ENCODE peak calls at places on chromosomes 1 and 21, in seven cellular contexts. B is posterior cingulate gyrus; N is SK-MEL-5; A is substantia nigra; M is GM23248; R is GDM1; F is effector memory CD8-positive, alpha-beta T cell. E is an unnamed sample.

GRCh38 chr1:179550753-179551682 is 24.7 kb downstream of the NPHS2 start:
- DNase-seq in B (no peak), R (no peak), F (no peak), A (no peak), M (peak; percentile 71), N (peak; percentile 89), E (no peak)

GRCh38 chr1:95467036-95467435 is 233.0 kb downstream of the RWDD3 start:
- DNase-seq in N (peak; percentile 80), M (no peak), F (no peak), A (no peak), B (no peak), R (no peak), E (peak; percentile 30)

GRCh38 chr1:164210211-164210739 is 348.7 kb upstream of the PBX1 start:
- DNase-seq in R (no peak), N (no peak), M (no peak), F (no peak), B (no peak), A (no peak), E (no peak)

GRCh38 chr1:33045246-33045645 is 8.6 kb upstream of the AK2 start:
- DNase-seq in F (no peak), A (no peak), B (no peak), M (no peak), R (no peak), N (peak; percentile 62), E (no peak)

GRCh38 chr1:65083263-65083896 is 64.6 kb upstream of the AK4 start:
- DNase-seq in M (peak; percentile 50), F (no peak), A (no peak), N (no peak), R (no peak), B (no peak), E (no peak)

GRCh38 chr21:18917602-18918001 is 514.0 kb upstream of the TMPRSS15 start:
- DNase-seq in R (no peak), B (no peak), F (no peak), A (no peak), M (no peak), N (no peak), E (no peak)

GRCh38 chr1:222892137-222892763 is 77.4 kb downstream of the DISP1 start:
- DNase-seq in A (no peak), F (no peak), R (no peak), B (no peak), N (no peak), M (peak; percentile 74), E (no peak)

GRCh38 chr1:94281361-94282142 is 44.2 kb upstream of the ARHGAP29 start:
- DNase-seq in M (no peak), A (no peak), R (no peak), B (no peak), N (no peak), F (no peak), E (no peak)

GRCh38 chr1:75725861-75726361 is 1.4 kb downstream of the ACADM start:
- DNase-seq in N (no peak), M (peak; percentile 5), F (no peak), B (no peak), A (no peak), R (no peak), E (no peak)

GRCh38 chr1:236568285-236568894 is 35.9 kb downstream of the HEATR1 start:
- DNase-seq in N (no peak), A (no peak), B (no peak), R (no peak), M (peak; percentile 32), F (no peak), E (no peak)

GRCh38 chr1:2286923-2287322 is 58.8 kb downstream of the SKI start:
- DNase-seq in F (no peak), M (no peak), R (no peak), A (no peak), N (no peak), B (no peak), E (no peak)

GRCh38 chr1:25516686-25517085 is 26.7 kb upstream of the LDLRAP1 start:
- DNase-seq in B (no peak), F (no peak), A (no peak), M (no peak), N (no peak), R (no peak), E (no peak)

GRCh38 chr1:235411489-235412486 is 44.6 kb downstream of the TBCE start:
- DNase-seq in F (no peak), A (no peak), R (no peak), M (peak; percentile 44), N (peak; percentile 45), B (no peak), E (no peak)

GRCh38 chr1:235468970-235469369 is 35.3 kb downstream of the B3GALNT2 start:
- DNase-seq in F (no peak), R (no peak), B (no peak), N (peak; percentile 9), M (peak; percentile 46), A (no peak), E (no peak)

GRCh38 chr1:205228052-205228451 is 306 bp downstream of the TMCC2 start:
- DNase-seq in N (no peak), A (no peak), B (no peak), F (no peak), R (no peak), M (no peak), E (peak; percentile 39)

GRCh38 chr1:198848206-198848605 is 209.4 kb downstream of the PTPRC start:
- DNase-seq in B (no peak), M (no peak), A (no peak), F (no peak), N (no peak), R (no peak), E (no peak)

GRCh38 chr1:201790261-201790660 is 38.7 kb upstream of the IPO9 start:
- DNase-seq in R (no peak), B (no peak), A (no peak), M (peak; percentile 88), F (no peak), N (no peak), E (no peak)

GRCh38 chr1:233244183-233244582 is 51.3 kb downstream of the PCNX2 start:
- DNase-seq in M (peak; percentile 44), B (no peak), R (no peak), N (no peak), F (no peak), A (no peak), E (no peak)

GRCh38 chr1:38430949-38431348 is 384.4 kb upstream of the POU3F1 start:
- DNase-seq in N (no peak), F (no peak), R (no peak), A (no peak), M (no peak), B (no peak), E (no peak)

GRCh38 chr21:15190837-15191236 is 126.0 kb upstream of the NRIP1 start:
- DNase-seq in F (no peak), M (no peak), R (no peak), B (no peak), N (no peak), A (no peak), E (no peak)

GRCh38 chr1:223872308-223872878 is 26.6 kb upstream of the TP53BP2 start:
- DNase-seq in F (no peak), R (no peak), A (no peak), M (peak; percentile 13), N (no peak), B (no peak), E (no peak)

GRCh38 chr1:115426990-115427389 is 88.9 kb upstream of the NGF start:
- DNase-seq in F (no peak), M (peak; percentile 32), R (no peak), B (no peak), A (no peak), N (no peak), E (no peak)

GRCh38 chr1:88060112-88060673 is 623.9 kb upstream of the PKN2 start:
- DNase-seq in B (no peak), M (no peak), F (no peak), R (no peak), A (no peak), N (peak; percentile 91), E (no peak)

GRCh38 chr1:29236993-29237905 is 927 bp downstream of the PTPRU start:
- DNase-seq in R (no peak), B (no peak), A (no peak), F (no peak), N (no peak), M (peak; percentile 73), E (no peak)

GRCh38 chr1:11539850-11540772 is 61.2 kb downstream of the DISP3 start:
- DNase-seq in M (no peak), F (no peak), B (no peak), N (no peak), R (no peak), A (no peak), E (no peak)

GRCh38 chr1:58794585-58794984 is 10.7 kb upstream of the JUN start:
- DNase-seq in F (no peak), R (no peak), N (no peak), M (no peak), B (no peak), A (no peak), E (no peak)

GRCh38 chr1:168958562-168959289 is 147.8 kb upstream of the ATP1B1 start:
- DNase-seq in M (peak; percentile 35), F (no peak), A (no peak), N (no peak), B (no peak), R (no peak), E (no peak)

E was measured in pons.